ENCODE peak calls at places on chromosomes 2 and 18, in ten cellular contexts. V, A, P, Y, H, N, W, X, Z and U are unnamed samples.

GRCh38 chr2:102233132-102233884 is 46.5 kb downstream of the IL1RL2 start:
- DNase-seq in V (no peak), A (no peak), P (no peak), Y (no peak), H (no peak), N (no peak), W (no peak), X (no peak), Z (no peak), U (no peak)

GRCh38 chr2:223884399-223884798 is 47.0 kb upstream of the AP1S3 start:
- DNase-seq in V (no peak), A (no peak), P (no peak), Y (no peak), H (no peak), N (no peak), W (no peak), X (no peak), Z (no peak), U (no peak)

GRCh38 chr2:62407838-62408589 is 98.0 kb downstream of the TMEM17 start:
- DNase-seq in V (no peak), A (no peak), P (no peak), Y (no peak), H (no peak), N (no peak), W (no peak), X (no peak), Z (no peak), U (no peak)

GRCh38 chr18:78082776-78083175 is 833.1 kb downstream of the GALR1 start:
- DNase-seq in V (no peak), A (no peak), P (no peak), Y (no peak), H (no peak), N (no peak), W (no peak), X (no peak), Z (no peak), U (no peak)

GRCh38 chr2:112642961-112643360 is 2.8 kb upstream of the SLC20A1 start:
- DNase-seq in V (no peak), A (no peak), P (no peak), Y (no peak), H (no peak), N (no peak), W (no peak), X (no peak), Z (no peak), U (no peak)

GRCh38 chr18:49561377-49562193 is at the start of gene LIPG:
- DNase-seq in V (peak; percentile 70), A (no peak), P (peak; percentile 34), Y (peak; percentile 10), H (peak; percentile 75), N (no peak), W (no peak), X (peak; percentile 60), Z (peak; percentile 69), U (no peak)

GRCh38 chr2:78011251-78011650 is 489.1 kb upstream of the LRRTM4 start:
- DNase-seq in V (no peak), A (no peak), P (no peak), Y (no peak), H (no peak), N (no peak), W (no peak), X (no peak), Z (no peak), U (no peak)

GRCh38 chr2:73766994-73767393 is 12.9 kb downstream of the DUSP11 start:
- DNase-seq in V (no peak), A (no peak), P (no peak), Y (no peak), H (no peak), N (no peak), W (no peak), X (no peak), Z (no peak), U (no peak)

GRCh38 chr2:73451263-73451972 is 65.8 kb downstream of the ALMS1 start:
- DNase-seq in V (no peak), A (no peak), P (no peak), Y (no peak), H (no peak), N (no peak), W (no peak), X (no peak), Z (no peak), U (no peak)

GRCh38 chr2:75559633-75560021 is 1.1 kb downstream of the EVA1A start:
- DNase-seq in V (peak; percentile 27), A (no peak), P (no peak), Y (no peak), H (no peak), N (no peak), W (no peak), X (no peak), Z (no peak), U (no peak)

GRCh38 chr18:32427084-32427933 is 43.4 kb downstream of the GAREM1 start:
- DNase-seq in V (no peak), A (no peak), P (peak; percentile 20), Y (no peak), H (no peak), N (no peak), W (no peak), X (no peak), Z (no peak), U (no peak)

GRCh38 chr2:27977623-27978312 is 87.2 kb downstream of the BABAM2 start:
- DNase-seq in V (no peak), A (no peak), P (peak; percentile 60), Y (no peak), H (no peak), N (no peak), W (peak; percentile 80), X (no peak), Z (no peak), U (no peak)

GRCh38 chr18:57312346-57313144 is 39.8 kb upstream of the ST8SIA3 start:
- DNase-seq in V (no peak), A (no peak), P (no peak), Y (no peak), H (no peak), N (no peak), W (no peak), X (no peak), Z (no peak), U (peak; percentile 62)

GRCh38 chr2:106009096-106009495 is 185.0 kb downstream of the UXS1 start:
- DNase-seq in V (no peak), A (no peak), P (no peak), Y (no peak), H (no peak), N (no peak), W (no peak), X (no peak), Z (no peak), U (no peak)
- H3K9me3 ChIP-seq in V (peaks cover 2% of the 10 kb centered on the region), A (no peaks in the 10 kb centered on the region), P (peaks cover 41% of the 10 kb centered on the region), Y (peaks cover 39% of the 10 kb centered on the region), H (no peaks in the 10 kb centered on the region), N (no peaks in the 10 kb centered on the region), W (no peaks in the 10 kb centered on the region), X (peaks cover 3% of the 10 kb centered on the region), Z (peaks cover 10% of the 10 kb centered on the region), U (peaks cover 7% of the 10 kb centered on the region)

DNA sequence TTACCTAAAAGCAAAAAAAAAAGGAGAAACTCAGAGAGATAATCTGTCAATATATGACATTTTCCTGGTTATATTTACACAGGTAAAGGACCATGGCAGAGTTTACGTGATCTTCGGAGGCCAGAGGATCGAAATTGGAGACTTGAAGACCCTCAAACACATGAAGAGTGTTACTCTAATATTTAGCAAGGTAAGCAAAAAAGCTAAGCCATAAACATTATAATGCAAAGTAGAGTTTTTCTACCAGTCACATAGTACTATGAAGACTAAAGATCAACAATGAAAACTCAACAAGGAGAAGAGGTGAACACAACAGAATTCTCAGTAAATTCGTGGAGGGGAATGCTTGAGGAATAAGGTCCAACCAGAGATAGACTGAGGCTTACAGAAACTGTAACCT is 78.5 kb downstream of the L3MBTL4 start:
- DNase-seq in V (no peak), A (no peak), P (no peak), Y (no peak), H (no peak), N (no peak), W (no peak), X (no peak), Z (no peak), U (no peak)
- H3K9me3 ChIP-seq in V (peaks cover 5% of the 10 kb centered on the region), A (no peaks in the 10 kb centered on the region), P (peaks cover 4% of the 10 kb centered on the region), Y (peaks cover 41% of the 10 kb centered on the region), H (no peaks in the 10 kb centered on the region), N (no peaks in the 10 kb centered on the region), W (no peaks in the 10 kb centered on the region), X (no peaks in the 10 kb centered on the region), Z (no peaks in the 10 kb centered on the region), U (no peaks in the 10 kb centered on the region)

GRCh38 chr2:230874876-230875275 is 10.1 kb downstream of the ITM2C start:
- DNase-seq in V (no peak), A (no peak), P (no peak), Y (no peak), H (no peak), N (no peak), W (no peak), X (no peak), Z (no peak), U (no peak)
- H3K9me3 ChIP-seq in V (no peaks in the 10 kb centered on the region), A (no peaks in the 10 kb centered on the region), P (no peaks in the 10 kb centered on the region), Y (no peaks in the 10 kb centered on the region), H (no peaks in the 10 kb centered on the region), N (no peaks in the 10 kb centered on the region), W (no peaks in the 10 kb centered on the region), X (no peaks in the 10 kb centered on the region), Z (no peaks in the 10 kb centered on the region), U (no peaks in the 10 kb centered on the region)

GRCh38 chr2:16250056-16250425 is 309.7 kb downstream of the MYCN start:
- DNase-seq in V (no peak), A (peak; percentile 99), P (no peak), Y (no peak), H (no peak), N (no peak), W (no peak), X (no peak), Z (no peak), U (no peak)

GRCh38 chr2:16246911-16247310 is 306.6 kb downstream of the MYCN start:
- DNase-seq in V (no peak), A (peak; percentile 98), P (no peak), Y (no peak), H (no peak), N (peak; percentile 21), W (no peak), X (no peak), Z (no peak), U (no peak)

GRCh38 chr2:16249269-16250055 is 309.1 kb downstream of the MYCN start:
- DNase-seq in V (no peak), A (peak; percentile 99), P (no peak), Y (no peak), H (no peak), N (peak; percentile 44), W (no peak), X (no peak), Z (no peak), U (peak; percentile 47)

GRCh38 chr2:16247371-16248177 is 307.2 kb downstream of the MYCN start:
- DNase-seq in V (no peak), A (peak; percentile 99), P (no peak), Y (no peak), H (no peak), N (peak; percentile 42), W (no peak), X (peak; percentile 46), Z (no peak), U (no peak)

DNA sequence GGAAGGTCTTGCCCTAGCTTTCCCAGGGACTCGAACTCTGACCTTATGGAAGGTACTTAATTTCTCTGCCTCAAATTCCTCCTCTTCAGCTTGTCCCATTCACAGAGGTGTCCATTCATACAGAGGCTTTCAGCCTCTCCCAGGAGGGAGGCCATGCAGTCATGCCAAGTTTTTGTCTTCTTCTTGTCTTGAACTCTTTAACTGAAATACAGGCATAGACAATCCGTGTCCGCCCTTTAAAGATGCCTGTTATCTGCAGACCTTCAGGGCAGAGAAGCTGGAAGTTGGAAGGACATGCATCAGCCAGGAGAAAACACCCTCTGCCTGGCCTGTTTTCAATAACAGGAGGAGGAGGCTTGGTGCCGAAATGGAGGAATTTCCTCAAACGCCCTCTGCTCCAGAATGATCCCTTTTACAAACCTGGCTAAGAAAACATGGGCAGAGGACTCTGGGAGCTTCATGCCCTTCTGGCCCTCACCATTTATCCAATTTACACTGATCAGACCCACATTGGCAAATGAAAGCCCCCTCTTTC is 308.3 kb downstream of the MYCN start:
- DNase-seq in V (no peak), A (peak; percentile 96), P (no peak), Y (no peak), H (no peak), N (peak; percentile 18), W (no peak), X (no peak), Z (no peak), U (peak; percentile 64)
- H3K9me3 ChIP-seq in V (no peaks in the 10 kb centered on the region), A (no peaks in the 10 kb centered on the region), P (no peaks in the 10 kb centered on the region), Y (no peaks in the 10 kb centered on the region), H (no peaks in the 10 kb centered on the region), N (no peaks in the 10 kb centered on the region), W (peaks cover 78% of the 10 kb centered on the region), X (no peaks in the 10 kb centered on the region), Z (no peaks in the 10 kb centered on the region), U (no peaks in the 10 kb centered on the region)